ENCODE peak calls at places on chromosomes 6 and 20, in nine cellular contexts. J is PC-9, K is stomach, F is Peyer's patch, R is cardiac fibroblast, B is OCI-LY7, Q is breast epithelium, M is transverse colon, G is foreskin fibroblast. Y is an unnamed sample.
A peak's percentile ranks its signal among the peaks of the same experiment; 100 is the strongest.

GRCh38 chr20:44439318-44439717 is 36.4 kb upstream of the TTPAL start:
- DNase-seq in J (no peak), K (no peak), F (no peak), R (no peak), B (no peak), Q (no peak), M (no peak), G (no peak), Y (no peak)

GRCh38 chr6:166286831-166287271 is 21.3 kb downstream of the PRR18 start:
- DNase-seq in J (no peak), K (no peak), F (peak; percentile 74), R (no peak), B (peak; percentile 94), Q (no peak), M (no peak), G (no peak), Y (no peak)

GRCh38 chr6:144555078-144555477 is 269.9 kb downstream of the UTRN start:
- DNase-seq in J (no peak), K (no peak), F (no peak), R (no peak), B (no peak), Q (no peak), M (no peak), G (no peak), Y (no peak)

GRCh38 chr6:16217156-16217721 is 21.1 kb upstream of the GMPR start:
- DNase-seq in J (no peak), K (no peak), F (no peak), R (no peak), B (no peak), Q (peak; percentile 3), M (no peak), G (no peak), Y (no peak)

GRCh38 chr6:108442770-108443520 is 117.8 kb upstream of the FOXO3 start:
- DNase-seq in J (no peak), K (no peak), F (no peak), R (peak; percentile 41), B (no peak), Q (no peak), M (no peak), G (no peak), Y (no peak)

GRCh38 chr6:74749211-74750142 is 456.4 kb downstream of the COL12A1 start:
- DNase-seq in J (peak; percentile 27), K (no peak), F (no peak), R (peak; percentile 58), B (no peak), Q (no peak), M (no peak), G (no peak), Y (no peak)

GRCh38 chr6:105810105-105810921 is 275.8 kb upstream of the PRDM1 start:
- DNase-seq in J (peak; percentile 73), K (no peak), F (no peak), R (peak; percentile 53), B (no peak), Q (peak; percentile 30), M (peak; percentile 43), G (peak; percentile 97), Y (peak; percentile 43)

GRCh38 chr6:44260451-44261297 is 3.3 kb upstream of the SLC35B2 start:
- DNase-seq in J (no peak), K (no peak), F (no peak), R (no peak), B (no peak), Q (no peak), M (no peak), G (no peak), Y (no peak)

GRCh38 chr6:8065519-8065911 is 1.3 kb upstream of the BLOC1S5 start:
- DNase-seq in J (no peak), K (no peak), F (no peak), R (no peak), B (no peak), Q (no peak), M (no peak), G (no peak), Y (no peak)

GRCh38 chr20:277496-277781 is 13.1 kb downstream of the C20orf96 start:
- DNase-seq in J (no peak), K (no peak), F (no peak), R (no peak), B (no peak), Q (no peak), M (no peak), G (no peak), Y (no peak)

DNA sequence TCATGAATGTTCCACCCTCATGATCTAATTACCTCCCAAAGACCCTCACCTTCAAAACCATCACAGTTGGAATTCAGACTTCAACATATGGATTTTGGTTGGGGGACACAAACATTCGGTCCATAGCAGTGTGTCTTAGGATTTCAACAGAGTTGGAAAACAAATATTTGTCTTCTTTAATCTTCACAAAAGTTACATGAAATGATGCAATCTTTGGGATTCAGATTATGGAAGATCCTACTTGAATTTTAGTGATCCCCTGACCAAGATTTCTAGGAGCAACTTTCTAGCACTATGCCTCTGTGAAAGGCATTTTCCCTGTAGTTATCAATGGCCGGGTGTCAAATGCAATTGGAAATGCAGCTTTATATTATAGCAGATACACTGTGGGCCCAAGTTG is 86.5 kb downstream of the TRMT11 start:
- DNase-seq in J (no peak), K (no peak), F (no peak), R (no peak), B (no peak), Q (no peak), M (no peak), G (no peak), Y (no peak)
- TF ChIP-seq CTCF in J (no peak), K (no peak), F (no peak), R (no peak), B (no peak), Q (no peak), M (no peak), G (no peak), Y (no peak)

DNA sequence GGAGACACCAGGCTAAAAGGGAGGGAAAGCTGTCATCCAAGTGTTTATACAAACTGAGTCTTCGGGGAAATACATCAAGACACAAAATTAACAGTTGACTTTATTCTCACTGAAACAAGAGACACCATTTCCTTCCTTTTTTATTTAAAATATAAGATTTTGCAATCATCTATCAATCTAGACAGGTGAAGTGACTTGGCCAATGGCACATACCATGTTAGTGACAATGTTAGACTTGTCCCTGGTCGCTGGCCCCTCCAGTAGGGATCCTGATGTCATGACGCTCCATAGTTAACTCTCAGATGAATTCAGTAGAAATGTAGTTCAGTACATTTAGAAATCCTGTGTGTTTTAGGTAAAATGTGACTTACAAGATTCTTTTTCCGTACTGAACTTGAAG is 2.9 kb downstream of the SASH1 start:
- DNase-seq in J (no peak), K (no peak), F (no peak), R (no peak), B (no peak), Q (no peak), M (no peak), G (no peak), Y (no peak)
- H3K4me3 ChIP-seq in J (no peak overlapping the region), K (no peak overlapping the region), F (peak overlapping the region; percentile 83), R (no peak overlapping the region), B (no peak overlapping the region), Q (peak overlapping the region; percentile 88), M (no peak overlapping the region), G (no peak overlapping the region), Y (peak overlapping the region; percentile 67)

DNA sequence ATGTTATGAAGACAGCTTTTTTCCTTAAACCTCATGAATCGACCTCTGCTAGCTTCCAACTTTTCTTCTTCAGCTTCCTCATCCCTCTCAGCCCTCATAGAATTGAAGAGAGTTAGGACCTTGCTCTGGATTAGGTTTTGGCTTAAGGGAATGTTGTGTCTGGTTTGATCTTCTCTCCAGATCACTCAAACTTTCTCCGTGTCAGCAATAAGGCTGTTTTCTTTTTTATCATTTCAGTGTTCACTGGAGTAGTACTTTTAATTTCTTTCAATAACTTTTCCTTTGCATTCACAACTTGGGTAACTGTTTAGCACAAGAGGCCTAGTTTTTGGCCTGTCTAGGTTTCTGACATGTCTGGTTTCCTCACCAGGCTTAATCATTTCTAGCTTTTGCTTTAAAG is 32.6 kb downstream of the AIG1 start:
- DNase-seq in J (no peak), K (no peak), F (no peak), R (no peak), B (no peak), Q (no peak), M (no peak), G (no peak), Y (no peak)
- TF ChIP-seq CTCF in J (no peak), K (no peak), F (no peak), R (no peak), B (no peak), Q (no peak), M (no peak), G (no peak), Y (no peak)

GRCh38 chr20:35317416-35317815 is 25.2 kb upstream of the FAM83C start:
- DNase-seq in J (no peak), K (no peak), F (no peak), R (no peak), B (no peak), Q (no peak), M (no peak), G (no peak), Y (no peak)

GRCh38 chr20:35319206-35320197 is 27.3 kb upstream of the FAM83C start:
- DNase-seq in J (no peak), K (no peak), F (no peak), R (no peak), B (no peak), Q (no peak), M (no peak), G (peak; percentile 74), Y (no peak)

GRCh38 chr20:35318502-35319157 is 26.4 kb upstream of the FAM83C start:
- DNase-seq in J (peak; percentile 89), K (peak; percentile 61), F (no peak), R (peak; percentile 63), B (no peak), Q (peak; percentile 30), M (peak; percentile 67), G (peak; percentile 88), Y (peak; percentile 80)

GRCh38 chr20:35316086-35316485 is 23.9 kb upstream of the FAM83C start:
- DNase-seq in J (no peak), K (no peak), F (no peak), R (no peak), B (no peak), Q (no peak), M (no peak), G (no peak), Y (no peak)

GRCh38 chr20:35320396-35321126 is 28.3 kb upstream of the FAM83C start:
- DNase-seq in J (peak; percentile 66), K (no peak), F (no peak), R (no peak), B (no peak), Q (no peak), M (no peak), G (peak; percentile 81), Y (no peak)
- H3K4me3 ChIP-seq in J (no peak overlapping the region), K (no peak overlapping the region), F (no peak overlapping the region), R (no peak overlapping the region), B (no peak overlapping the region), Q (no peak overlapping the region), M (no peak overlapping the region), G (no peak overlapping the region), Y (no peak overlapping the region)

Y was measured in gastrocnemius medialis.